ENCODE peak calls at places on chromosomes 7 and 10, in four cellular contexts. One of them, this sample, is unnamed.

GRCh38 chr10:132893090-132893489 is 49.3 kb downstream of the CFAP46 start:
- DNase-seq in Panc1: no peak
- DNase-seq in thoracic aorta: no peak
- DNase-seq in heart right ventricle: no peak
- DNase-seq in this sample: no peak

GRCh38 chr7:114084381-114085312 is 165.8 kb upstream of the PPP1R3A start:
- DNase-seq in Panc1: no peak
- DNase-seq in thoracic aorta: no peak
- DNase-seq in heart right ventricle: peak; percentile 14
- DNase-seq in this sample: no peak

GRCh38 chr7:95470452-95470851 is 15.3 kb upstream of the ASB4 start:
- DNase-seq in Panc1: no peak
- DNase-seq in thoracic aorta: no peak
- DNase-seq in heart right ventricle: peak; percentile 9
- DNase-seq in this sample: peak; percentile 23

GRCh38 chr10:69710008-69710905 is 80.2 kb downstream of the FAM241B start:
- DNase-seq in Panc1: no peak
- DNase-seq in thoracic aorta: no peak
- DNase-seq in heart right ventricle: no peak
- DNase-seq in this sample: no peak

GRCh38 chr7:32427769-32428291 is 62.4 kb downstream of the LSM5 start:
- DNase-seq in Panc1: no peak
- DNase-seq in thoracic aorta: no peak
- DNase-seq in heart right ventricle: peak; percentile 77
- DNase-seq in this sample: peak; percentile 65

GRCh38 chr7:49850921-49851613 is 77.6 kb downstream of the VWC2 start:
- DNase-seq in Panc1: no peak
- DNase-seq in thoracic aorta: no peak
- DNase-seq in heart right ventricle: no peak
- DNase-seq in this sample: no peak

GRCh38 chr7:16668049-16668858 is 22.3 kb downstream of the BZW2 start:
- DNase-seq in Panc1: peak; percentile 96
- DNase-seq in thoracic aorta: no peak
- DNase-seq in heart right ventricle: peak; percentile 58
- DNase-seq in this sample: peak; percentile 98

GRCh38 chr10:119614686-119615085 is 17.9 kb upstream of the TIAL1 start:
- DNase-seq in Panc1: no peak
- DNase-seq in thoracic aorta: no peak
- DNase-seq in heart right ventricle: no peak
- DNase-seq in this sample: no peak

GRCh38 chr10:31618541-31619291 is 299.7 kb downstream of the ZEB1 start:
- DNase-seq in Panc1: no peak
- DNase-seq in thoracic aorta: no peak
- DNase-seq in heart right ventricle: peak; percentile 55
- DNase-seq in this sample: no peak

GRCh38 chr10:91590904-91591791 is 41.7 kb downstream of the PPP1R3C start:
- DNase-seq in Panc1: no peak
- DNase-seq in thoracic aorta: no peak
- DNase-seq in heart right ventricle: peak; percentile 75
- DNase-seq in this sample: no peak

GRCh38 chr7:5780801-5781496 is 514 bp downstream of the RNF216 start:
- DNase-seq in Panc1: no peak
- DNase-seq in thoracic aorta: no peak
- DNase-seq in heart right ventricle: peak; percentile 32
- DNase-seq in this sample: peak; percentile 15

GRCh38 chr10:78069151-78069550 is 35.5 kb downstream of the RPS24 start:
- DNase-seq in Panc1: no peak
- DNase-seq in thoracic aorta: no peak
- DNase-seq in heart right ventricle: no peak
- DNase-seq in this sample: no peak

GRCh38 chr7:2927592-2927991 is 83.5 kb upstream of the GNA12 start:
- DNase-seq in Panc1: no peak
- DNase-seq in thoracic aorta: no peak
- DNase-seq in heart right ventricle: no peak
- DNase-seq in this sample: no peak

GRCh38 chr10:13079776-13080050 is 20.2 kb upstream of the OPTN start:
- DNase-seq in Panc1: no peak
- DNase-seq in thoracic aorta: no peak
- DNase-seq in heart right ventricle: no peak
- DNase-seq in this sample: no peak

GRCh38 chr10:13801907-13802288 is 215.1 kb downstream of the PRPF18 start:
- DNase-seq in Panc1: no peak
- DNase-seq in thoracic aorta: no peak
- DNase-seq in heart right ventricle: no peak
- DNase-seq in this sample: no peak

GRCh38 chr7:94087664-94088352 is 83.7 kb upstream of the BET1 start:
- DNase-seq in Panc1: peak; percentile 54
- DNase-seq in thoracic aorta: no peak
- DNase-seq in heart right ventricle: peak; percentile 51
- DNase-seq in this sample: peak; percentile 64

GRCh38 chr7:77542399-77542798 is 5.3 kb downstream of the PTPN12 start:
- DNase-seq in Panc1: no peak
- DNase-seq in thoracic aorta: no peak
- DNase-seq in heart right ventricle: no peak
- DNase-seq in this sample: peak; percentile 33

GRCh38 chr10:83037653-83038052 is 1101.7 kb upstream of the GHITM start:
- DNase-seq in Panc1: no peak
- DNase-seq in thoracic aorta: no peak
- DNase-seq in heart right ventricle: no peak
- DNase-seq in this sample: no peak

GRCh38 chr7:5694221-5694754 is 87.2 kb downstream of the RNF216 start:
- DNase-seq in Panc1: no peak
- DNase-seq in thoracic aorta: no peak
- DNase-seq in heart right ventricle: no peak
- DNase-seq in this sample: no peak

GRCh38 chr10:119505131-119505551 is 37.4 kb downstream of the RGS10 start:
- DNase-seq in Panc1: no peak
- DNase-seq in thoracic aorta: no peak
- DNase-seq in heart right ventricle: no peak
- DNase-seq in this sample: no peak

GRCh38 chr7:113730309-113730955 is 188.4 kb downstream of the PPP1R3A start:
- DNase-seq in Panc1: no peak
- DNase-seq in thoracic aorta: no peak
- DNase-seq in heart right ventricle: no peak
- DNase-seq in this sample: peak; percentile 78

DNA sequence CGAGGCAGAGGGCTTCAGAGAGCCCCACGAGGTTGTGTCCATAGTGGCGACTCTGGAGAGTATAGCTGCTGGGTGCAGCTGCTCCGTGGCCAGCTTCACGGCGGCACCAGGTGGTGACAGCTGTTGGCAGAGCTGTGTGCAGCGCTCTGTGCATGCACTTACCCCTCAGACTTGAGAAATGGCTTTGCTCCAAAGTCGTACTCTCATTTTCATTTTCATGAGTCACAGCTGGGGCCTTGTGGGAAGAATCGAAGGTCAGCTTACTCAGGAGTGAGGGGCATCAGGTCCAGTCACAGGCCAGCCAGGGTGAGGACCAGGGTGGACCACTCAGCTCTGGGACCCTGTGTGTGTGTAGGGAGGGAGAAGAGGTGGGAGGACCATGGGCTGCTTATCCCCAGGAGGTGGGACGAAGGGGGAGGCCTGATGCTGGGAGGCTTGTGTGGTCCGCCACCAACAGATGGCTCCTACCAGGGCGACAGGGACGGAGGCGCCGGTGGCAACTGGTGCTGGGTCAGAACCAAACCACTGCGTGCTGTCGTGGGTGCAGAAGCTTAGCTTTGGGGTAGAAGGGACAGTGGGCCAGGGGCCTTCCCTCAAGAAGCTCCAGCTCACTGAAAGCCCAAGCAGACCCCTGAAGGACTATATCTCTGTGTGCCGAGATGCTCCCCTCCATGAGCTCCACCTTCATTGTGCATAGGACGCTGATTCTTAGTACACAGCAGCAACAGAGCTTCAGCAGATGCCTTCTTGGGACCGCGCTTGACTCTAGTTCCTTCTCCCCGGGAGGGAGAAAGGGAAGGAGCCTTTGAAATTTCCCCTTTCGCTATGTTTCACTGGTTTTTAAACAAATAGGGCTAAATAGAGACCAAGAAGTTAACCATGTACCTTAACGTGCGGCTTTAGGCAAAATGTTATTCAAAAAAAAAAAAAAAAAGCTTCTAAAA is 225.0 kb downstream of the CELF2 start:
- DNase-seq in Panc1: no peak
- DNase-seq in thoracic aorta: no peak
- DNase-seq in heart right ventricle: peak; percentile 71
- DNase-seq in this sample: no peak
- H3K27ac ChIP-seq in Panc1: no peak overlapping the region
- H3K27ac ChIP-seq in thoracic aorta: no peak overlapping the region
- H3K27ac ChIP-seq in heart right ventricle: peak overlapping the region; percentile 52
- H3K27ac ChIP-seq in this sample: no peak overlapping the region

GRCh38 chr7:91784469-91784868 is 96.0 kb downstream of the MTERF1 start:
- DNase-seq in Panc1: no peak
- DNase-seq in thoracic aorta: no peak
- DNase-seq in heart right ventricle: no peak
- DNase-seq in this sample: peak; percentile 27
- TF ChIP-seq CTCF in Panc1: peak; percentile 27
- TF ChIP-seq CTCF in thoracic aorta: no peak
- TF ChIP-seq CTCF in heart right ventricle: peak; percentile 63
- TF ChIP-seq CTCF in this sample: peak; percentile 90

GRCh38 chr10:79180619-79181221 is 112.0 kb downstream of the ZMIZ1 start:
- DNase-seq in Panc1: no peak
- DNase-seq in thoracic aorta: no peak
- DNase-seq in heart right ventricle: no peak
- DNase-seq in this sample: no peak

GRCh38 chr10:79179404-79180309 is 110.9 kb downstream of the ZMIZ1 start:
- DNase-seq in Panc1: no peak
- DNase-seq in thoracic aorta: no peak
- DNase-seq in heart right ventricle: no peak
- DNase-seq in this sample: no peak

GRCh38 chr10:79181680-79182079 is 112.9 kb downstream of the ZMIZ1 start:
- DNase-seq in Panc1: no peak
- DNase-seq in thoracic aorta: no peak
- DNase-seq in heart right ventricle: no peak
- DNase-seq in this sample: no peak

GRCh38 chr10:79182122-79182521 is 113.4 kb downstream of the ZMIZ1 start:
- DNase-seq in Panc1: no peak
- DNase-seq in thoracic aorta: no peak
- DNase-seq in heart right ventricle: no peak
- DNase-seq in this sample: no peak

DNA sequence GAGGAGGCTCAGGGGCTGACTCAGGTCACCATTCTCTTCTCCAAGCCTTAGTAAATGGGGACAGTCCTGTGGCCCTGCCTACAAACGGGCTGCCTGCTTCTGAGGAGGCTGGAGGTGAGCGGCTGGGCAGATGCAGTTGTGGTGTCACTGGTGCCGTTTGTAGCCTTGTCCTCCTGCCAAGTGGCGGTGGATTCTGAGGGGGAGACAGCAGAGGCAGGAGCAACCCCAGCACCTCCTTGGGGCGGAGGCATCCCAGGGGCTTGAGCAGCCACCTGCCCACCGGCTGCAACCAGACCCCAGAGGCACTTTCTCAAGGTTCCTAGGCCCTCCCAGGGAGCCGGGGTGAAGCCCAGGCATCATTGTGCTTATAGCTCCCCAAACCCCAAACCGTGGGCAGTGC is 112.5 kb downstream of the ZMIZ1 start:
- DNase-seq in Panc1: no peak
- DNase-seq in thoracic aorta: no peak
- DNase-seq in heart right ventricle: no peak
- DNase-seq in this sample: no peak
- H3K4me1 ChIP-seq in Panc1: peaks cover 60% of the 10 kb centered on the region
- H3K4me1 ChIP-seq in thoracic aorta: peaks cover 95% of the 10 kb centered on the region
- H3K4me1 ChIP-seq in heart right ventricle: peaks cover 100% of the 10 kb centered on the region
- H3K4me1 ChIP-seq in this sample: peaks cover 9% of the 10 kb centered on the region

GRCh38 chr7:71612011-71612410 is 480.1 kb downstream of the GALNT17 start:
- DNase-seq in Panc1: no peak
- DNase-seq in thoracic aorta: no peak
- DNase-seq in heart right ventricle: no peak
- DNase-seq in this sample: no peak

GRCh38 chr7:71613316-71613715 is 481.4 kb downstream of the GALNT17 start:
- DNase-seq in Panc1: no peak
- DNase-seq in thoracic aorta: no peak
- DNase-seq in heart right ventricle: no peak
- DNase-seq in this sample: no peak

GRCh38 chr7:71616217-71616616 is 484.3 kb downstream of the GALNT17 start:
- DNase-seq in Panc1: no peak
- DNase-seq in thoracic aorta: no peak
- DNase-seq in heart right ventricle: no peak
- DNase-seq in this sample: no peak

GRCh38 chr7:71615017-71615416 is 483.1 kb downstream of the GALNT17 start:
- DNase-seq in Panc1: no peak
- DNase-seq in thoracic aorta: peak; percentile 43
- DNase-seq in heart right ventricle: peak; percentile 63
- DNase-seq in this sample: no peak

GRCh38 chr7:71612892-71613291 is 480.9 kb downstream of the GALNT17 start:
- DNase-seq in Panc1: no peak
- DNase-seq in thoracic aorta: no peak
- DNase-seq in heart right ventricle: peak; percentile 28
- DNase-seq in this sample: no peak
- H3K27ac ChIP-seq in Panc1: no peak overlapping the region
- H3K27ac ChIP-seq in thoracic aorta: no peak overlapping the region
- H3K27ac ChIP-seq in heart right ventricle: peak overlapping the region; percentile 20
- H3K27ac ChIP-seq in this sample: no peak overlapping the region

DNA sequence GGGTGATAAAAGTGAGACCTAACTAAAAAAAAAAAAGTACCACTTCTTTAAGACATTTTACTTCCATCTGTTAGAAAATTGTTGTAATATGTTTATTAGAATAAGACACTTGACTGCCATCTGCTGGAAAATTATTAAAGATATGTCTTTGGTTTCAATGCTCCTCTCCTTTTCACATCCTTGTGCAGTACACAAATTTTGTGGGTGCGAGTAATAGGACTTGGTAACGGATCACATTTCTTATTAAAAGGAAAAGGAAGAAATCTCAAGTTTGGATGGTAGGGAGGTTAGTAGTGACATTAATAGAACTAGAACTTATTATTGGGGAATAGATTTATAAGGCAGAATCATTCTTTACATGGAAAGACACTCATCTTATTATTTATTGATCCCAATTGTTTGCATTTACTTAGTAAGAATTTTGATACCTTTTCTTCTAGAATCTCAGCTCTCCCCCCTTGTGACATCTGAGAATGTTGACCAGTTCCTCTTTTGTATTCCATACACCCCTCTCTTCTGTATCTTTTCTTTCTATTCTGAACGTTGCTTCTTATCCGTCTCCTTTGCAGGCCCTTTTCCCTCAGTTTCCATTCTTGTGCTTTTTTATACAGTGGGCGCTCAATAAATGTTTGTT is 43.0 kb upstream of the RPA3 start:
- DNase-seq in Panc1: peak; percentile 58
- DNase-seq in thoracic aorta: no peak
- DNase-seq in heart right ventricle: no peak
- DNase-seq in this sample: no peak
- TF ChIP-seq CTCF in Panc1: peak; percentile 59
- TF ChIP-seq CTCF in thoracic aorta: peak; percentile 25
- TF ChIP-seq CTCF in heart right ventricle: peak; percentile 67
- TF ChIP-seq CTCF in this sample: peak; percentile 71

GRCh38 chr10:125060486-125060850 is 99.9 kb downstream of the CTBP2 start:
- DNase-seq in Panc1: no peak
- DNase-seq in thoracic aorta: no peak
- DNase-seq in heart right ventricle: no peak
- DNase-seq in this sample: no peak
- H3K4me1 ChIP-seq in Panc1: peaks cover 38% of the 10 kb centered on the region
- H3K4me1 ChIP-seq in thoracic aorta: peaks cover 96% of the 10 kb centered on the region
- H3K4me1 ChIP-seq in heart right ventricle: peaks cover 98% of the 10 kb centered on the region
- H3K4me1 ChIP-seq in this sample: peaks cover 15% of the 10 kb centered on the region

This sample was measured in foreskin keratinocyte.